ENCODE peak calls at places on chromosomes 7 and 10, in four cellular contexts. One of them, this sample, is unnamed.

GRCh38 chr10:30691601-30692015 is 62.1 kb upstream of the LYZL2 start:
- DNase-seq in B cell: no peak
- DNase-seq in fibroblast of lung: peak
- DNase-seq in cardiac muscle cell: no peak
- DNase-seq in this sample: no peak

GRCh38 chr7:151251926-151252835 is 3.7 kb upstream of the SMARCD3 start:
- DNase-seq in B cell: no peak
- DNase-seq in fibroblast of lung: peak
- DNase-seq in cardiac muscle cell: peak
- DNase-seq in this sample: peak

GRCh38 chr7:33157781-33158180 is 28.4 kb downstream of the BBS9 start:
- DNase-seq in B cell: no peak
- DNase-seq in fibroblast of lung: peak
- DNase-seq in cardiac muscle cell: no peak
- DNase-seq in this sample: no peak

GRCh38 chr7:15314922-15315321 is 246.9 kb downstream of the AGMO start:
- DNase-seq in B cell: no peak
- DNase-seq in fibroblast of lung: no peak
- DNase-seq in cardiac muscle cell: no peak
- DNase-seq in this sample: no peak

GRCh38 chr10:100972115-100972903 is 3.0 kb downstream of the SEMA4G start:
- DNase-seq in B cell: no peak
- DNase-seq in fibroblast of lung: no peak
- DNase-seq in cardiac muscle cell: no peak
- DNase-seq in this sample: no peak

GRCh38 chr10:5752301-5752871 is 60.8 kb downstream of the GDI2 start:
- DNase-seq in B cell: no peak
- DNase-seq in fibroblast of lung: no peak
- DNase-seq in cardiac muscle cell: no peak
- DNase-seq in this sample: no peak

GRCh38 chr7:85529831-85530230 is 343.0 kb upstream of the SEMA3D start:
- DNase-seq in B cell: no peak
- DNase-seq in fibroblast of lung: peak
- DNase-seq in cardiac muscle cell: peak
- DNase-seq in this sample: no peak

GRCh38 chr7:6440381-6440780 is 7.4 kb downstream of the DAGLB start:
- DNase-seq in B cell: no peak
- DNase-seq in fibroblast of lung: no peak
- DNase-seq in cardiac muscle cell: no peak
- DNase-seq in this sample: no peak

GRCh38 chr10:113524120-113524519 is 28.7 kb upstream of the HABP2 start:
- DNase-seq in B cell: no peak
- DNase-seq in fibroblast of lung: no peak
- DNase-seq in cardiac muscle cell: no peak
- DNase-seq in this sample: no peak

GRCh38 chr7:94662548-94662947 is 6.6 kb upstream of the SGCE start:
- DNase-seq in B cell: no peak
- DNase-seq in fibroblast of lung: no peak
- DNase-seq in cardiac muscle cell: no peak
- DNase-seq in this sample: no peak

GRCh38 chr10:43735907-43736306 is 87.2 kb upstream of the ZNF32 start:
- DNase-seq in B cell: no peak
- DNase-seq in fibroblast of lung: peak
- DNase-seq in cardiac muscle cell: no peak
- DNase-seq in this sample: no peak

GRCh38 chr10:3427316-3427715 is 254.7 kb upstream of the PITRM1 start:
- DNase-seq in B cell: no peak
- DNase-seq in fibroblast of lung: peak
- DNase-seq in cardiac muscle cell: no peak
- DNase-seq in this sample: no peak

GRCh38 chr10:69835875-69836727 is 34.4 kb downstream of the COL13A1 start:
- DNase-seq in B cell: no peak
- DNase-seq in fibroblast of lung: no peak
- DNase-seq in cardiac muscle cell: no peak
- DNase-seq in this sample: no peak

GRCh38 chr10:110305767-110306451 is 1.2 kb upstream of the SMNDC1 start:
- DNase-seq in B cell: peak
- DNase-seq in fibroblast of lung: peak
- DNase-seq in cardiac muscle cell: peak
- DNase-seq in this sample: peak

GRCh38 chr7:132102426-132102825 is 473.8 kb downstream of the PLXNA4 start:
- DNase-seq in B cell: no peak
- DNase-seq in fibroblast of lung: no peak
- DNase-seq in cardiac muscle cell: no peak
- DNase-seq in this sample: no peak

GRCh38 chr10:61390841-61391240 is 62.3 kb downstream of the TMEM26 start:
- DNase-seq in B cell: no peak
- DNase-seq in fibroblast of lung: no peak
- DNase-seq in cardiac muscle cell: no peak
- DNase-seq in this sample: no peak

GRCh38 chr10:6737080-6737641 is 157.1 kb upstream of the PRKCQ start:
- DNase-seq in B cell: no peak
- DNase-seq in fibroblast of lung: peak
- DNase-seq in cardiac muscle cell: peak
- DNase-seq in this sample: no peak

GRCh38 chr10:60376953-60377352 is 12.7 kb downstream of the ANK3 start:
- DNase-seq in B cell: no peak
- DNase-seq in fibroblast of lung: no peak
- DNase-seq in cardiac muscle cell: no peak
- DNase-seq in this sample: no peak

GRCh38 chr10:60382946-60383681 is 6.6 kb downstream of the ANK3 start:
- DNase-seq in B cell: no peak
- DNase-seq in fibroblast of lung: peak
- DNase-seq in cardiac muscle cell: peak
- DNase-seq in this sample: no peak

GRCh38 chr10:60384006-60384405 is 5.7 kb downstream of the ANK3 start:
- DNase-seq in B cell: no peak
- DNase-seq in fibroblast of lung: peak
- DNase-seq in cardiac muscle cell: peak
- DNase-seq in this sample: no peak

GRCh38 chr10:60377955-60378354 is 11.7 kb downstream of the ANK3 start:
- DNase-seq in B cell: no peak
- DNase-seq in fibroblast of lung: peak
- DNase-seq in cardiac muscle cell: no peak
- DNase-seq in this sample: no peak

GRCh38 chr10:60380781-60381180 is 8.9 kb downstream of the ANK3 start:
- DNase-seq in B cell: no peak
- DNase-seq in fibroblast of lung: no peak
- DNase-seq in cardiac muscle cell: no peak
- DNase-seq in this sample: no peak
- TF ChIP-seq CTCF in B cell: no peak
- TF ChIP-seq CTCF in fibroblast of lung: no peak
- TF ChIP-seq CTCF in cardiac muscle cell: no peak
- TF ChIP-seq CTCF in this sample: no peak

DNA sequence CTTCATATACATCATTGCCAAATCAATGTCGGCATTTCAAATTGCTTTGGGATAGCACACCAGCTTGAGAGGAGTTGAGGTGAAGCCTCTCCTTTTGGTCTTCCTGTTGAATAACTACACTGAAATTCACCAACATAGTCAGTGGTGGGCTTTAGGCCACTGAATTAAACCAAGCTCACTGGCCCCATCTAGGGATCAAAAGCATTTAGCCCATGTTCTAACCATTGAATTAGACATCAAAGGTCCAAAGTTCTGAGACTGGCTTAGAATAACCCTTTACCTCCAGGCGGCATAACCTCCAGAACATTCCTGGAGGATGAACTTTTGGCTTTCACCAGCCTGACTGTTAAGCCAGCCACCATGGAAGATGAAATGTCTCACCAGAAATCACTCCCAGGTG is 54.6 kb downstream of the BPGM start:
- DNase-seq in B cell: peak
- DNase-seq in fibroblast of lung: no peak
- DNase-seq in cardiac muscle cell: peak
- DNase-seq in this sample: no peak
- TF ChIP-seq CTCF in B cell: peak
- TF ChIP-seq CTCF in fibroblast of lung: peak
- TF ChIP-seq CTCF in cardiac muscle cell: peak
- TF ChIP-seq CTCF in this sample: peak

GRCh38 chr7:2804227-2804763 is 39.8 kb downstream of the GNA12 start:
- DNase-seq in B cell: peak
- DNase-seq in fibroblast of lung: no peak
- DNase-seq in cardiac muscle cell: no peak
- DNase-seq in this sample: no peak
- TF ChIP-seq CTCF in B cell: no peak
- TF ChIP-seq CTCF in fibroblast of lung: no peak
- TF ChIP-seq CTCF in cardiac muscle cell: no peak
- TF ChIP-seq CTCF in this sample: peak

DNA sequence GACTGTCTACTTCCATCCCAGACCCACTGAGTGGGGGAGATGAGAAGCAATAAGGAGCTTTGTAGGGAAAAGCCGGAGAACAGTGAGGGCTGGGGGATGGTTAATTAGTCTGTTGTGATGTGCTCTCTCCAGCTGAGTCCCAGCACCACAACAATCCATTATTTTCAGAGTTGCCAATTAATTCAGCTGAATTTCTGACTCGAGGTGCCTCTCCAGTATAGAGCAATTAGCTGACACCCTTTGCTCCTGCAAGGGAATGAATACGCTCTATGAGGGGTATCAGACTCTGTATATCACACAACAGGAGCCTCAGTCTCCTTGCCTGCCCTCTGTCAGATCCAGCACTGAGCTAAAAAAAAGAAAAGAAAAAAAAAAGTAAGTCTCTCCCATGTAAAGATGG is 1118.7 kb downstream of the SORCS3 start:
- DNase-seq in B cell: no peak
- DNase-seq in fibroblast of lung: no peak
- DNase-seq in cardiac muscle cell: no peak
- DNase-seq in this sample: no peak
- TF ChIP-seq CTCF in B cell: no peak
- TF ChIP-seq CTCF in fibroblast of lung: no peak
- TF ChIP-seq CTCF in cardiac muscle cell: no peak
- TF ChIP-seq CTCF in this sample: no peak

GRCh38 chr7:30172451-30172850 is 37.7 kb downstream of the MTURN start:
- DNase-seq in B cell: no peak
- DNase-seq in fibroblast of lung: no peak
- DNase-seq in cardiac muscle cell: no peak
- DNase-seq in this sample: no peak

GRCh38 chr7:30175171-30175570 is 40.4 kb downstream of the MTURN start:
- DNase-seq in B cell: no peak
- DNase-seq in fibroblast of lung: no peak
- DNase-seq in cardiac muscle cell: peak
- DNase-seq in this sample: no peak

GRCh38 chr7:30171753-30172447 is 37.1 kb downstream of the MTURN start:
- DNase-seq in B cell: no peak
- DNase-seq in fibroblast of lung: peak
- DNase-seq in cardiac muscle cell: no peak
- DNase-seq in this sample: no peak

GRCh38 chr7:30170460-30171197 is 35.8 kb downstream of the MTURN start:
- DNase-seq in B cell: no peak
- DNase-seq in fibroblast of lung: no peak
- DNase-seq in cardiac muscle cell: no peak
- DNase-seq in this sample: no peak

DNA sequence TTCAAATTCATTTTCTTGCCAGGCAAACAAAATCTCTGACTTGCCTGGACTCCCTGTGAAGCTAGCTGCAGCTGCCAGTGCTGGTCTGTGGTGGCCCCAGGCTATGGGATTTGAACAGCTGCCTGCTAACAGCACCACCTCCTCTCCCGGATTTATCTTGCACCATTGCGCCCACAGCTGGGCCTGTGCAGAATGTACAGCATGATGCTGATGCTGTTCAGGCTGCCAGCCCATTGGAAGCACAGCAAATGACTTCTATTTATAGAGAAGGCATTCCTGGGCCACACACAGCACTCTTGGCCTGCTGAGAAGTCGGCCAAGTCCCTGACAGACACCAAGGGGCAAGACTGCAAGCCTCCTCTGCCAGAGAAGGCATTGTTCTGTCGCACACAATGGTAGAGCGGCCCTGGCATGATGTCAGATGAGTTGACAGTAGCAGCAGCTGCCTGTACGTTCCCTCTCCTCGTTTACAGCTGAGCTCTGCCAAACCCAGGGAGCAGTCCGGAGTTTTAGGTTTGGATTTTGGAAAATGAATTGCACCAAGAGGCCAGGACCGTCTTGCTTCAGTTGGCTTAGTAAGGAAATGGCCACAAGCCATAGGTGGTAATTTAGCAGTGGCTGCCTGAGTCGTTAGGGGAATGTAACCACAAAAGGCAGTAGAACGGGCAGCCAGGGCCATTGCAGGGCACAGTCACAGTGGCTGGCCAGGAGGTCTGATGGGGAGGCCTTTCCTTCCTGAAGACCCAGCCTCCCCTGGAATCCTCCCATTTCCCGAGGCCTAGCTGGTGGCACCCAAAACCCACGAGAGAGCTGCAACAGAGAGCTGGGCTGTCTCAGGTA is 38.5 kb downstream of the MTURN start:
- DNase-seq in B cell: no peak
- DNase-seq in fibroblast of lung: peak
- DNase-seq in cardiac muscle cell: peak
- DNase-seq in this sample: peak
- TF ChIP-seq CTCF in B cell: no peak
- TF ChIP-seq CTCF in fibroblast of lung: peak
- TF ChIP-seq CTCF in cardiac muscle cell: peak
- TF ChIP-seq CTCF in this sample: no peak

GRCh38 chr7:46493196-46493595 is 572.1 kb upstream of the IGFBP3 start:
- DNase-seq in B cell: no peak
- DNase-seq in fibroblast of lung: no peak
- DNase-seq in cardiac muscle cell: no peak
- DNase-seq in this sample: no peak
- TF ChIP-seq CTCF in B cell: no peak
- TF ChIP-seq CTCF in fibroblast of lung: no peak
- TF ChIP-seq CTCF in cardiac muscle cell: no peak
- TF ChIP-seq CTCF in this sample: peak

This sample was measured in neural crest cell.